ENCODE peak calls at places on chromosome 21, in five cellular contexts. One of them, this sample, is unnamed.

GRCh38 chr21:27429612-27430361 is 462.9 kb upstream of the ADAMTS5 start:
- DNase-seq in NCI-H1694: no peak
- DNase-seq in testis: no peak
- DNase-seq in HL-60: no peak
- DNase-seq in activated naive CD8-positive, alpha-beta T cell treated with anti-CD3 and anti-CD28 coated beads for 36 hours: no peak
- DNase-seq in this sample: peak; percentile 95

GRCh38 chr21:45142469-45142868 is 68.1 kb downstream of the ADARB1 start:
- DNase-seq in NCI-H1694: no peak
- DNase-seq in HL-60: no peak
- DNase-seq in testis: no peak
- DNase-seq in activated naive CD8-positive, alpha-beta T cell treated with anti-CD3 and anti-CD28 coated beads for 36 hours: no peak
- DNase-seq in this sample: peak; percentile 58

GRCh38 chr21:38506606-38507331 is 8.5 kb upstream of the ERG start:
- DNase-seq in activated naive CD8-positive, alpha-beta T cell treated with anti-CD3 and anti-CD28 coated beads for 36 hours: no peak
- DNase-seq in HL-60: peak; percentile 65
- DNase-seq in testis: no peak
- DNase-seq in NCI-H1694: no peak
- DNase-seq in this sample: no peak

GRCh38 chr21:37711294-37711844 is 204.9 kb downstream of the KCNJ6 start:
- DNase-seq in NCI-H1694: peak; percentile 26
- DNase-seq in activated naive CD8-positive, alpha-beta T cell treated with anti-CD3 and anti-CD28 coated beads for 36 hours: no peak
- DNase-seq in HL-60: no peak
- DNase-seq in testis: no peak
- DNase-seq in this sample: no peak

GRCh38 chr21:34938079-34938764 is 110.9 kb downstream of the RUNX1 start:
- DNase-seq in testis: no peak
- DNase-seq in activated naive CD8-positive, alpha-beta T cell treated with anti-CD3 and anti-CD28 coated beads for 36 hours: no peak
- DNase-seq in HL-60: no peak
- DNase-seq in NCI-H1694: no peak
- DNase-seq in this sample: no peak

GRCh38 chr21:32520885-32521735 is 64.2 kb downstream of the TCP10L start:
- DNase-seq in HL-60: peak; percentile 63
- DNase-seq in activated naive CD8-positive, alpha-beta T cell treated with anti-CD3 and anti-CD28 coated beads for 36 hours: no peak
- DNase-seq in testis: peak; percentile 85
- DNase-seq in NCI-H1694: peak; percentile 71
- DNase-seq in this sample: peak; percentile 91

GRCh38 chr21:45899317-45900033 is 82.1 kb upstream of the COL6A1 start:
- DNase-seq in activated naive CD8-positive, alpha-beta T cell treated with anti-CD3 and anti-CD28 coated beads for 36 hours: no peak
- DNase-seq in NCI-H1694: no peak
- DNase-seq in testis: no peak
- DNase-seq in HL-60: no peak
- DNase-seq in this sample: no peak

GRCh38 chr21:45220106-45220505 is 67.6 kb downstream of the POFUT2 start:
- DNase-seq in NCI-H1694: no peak
- DNase-seq in HL-60: no peak
- DNase-seq in testis: no peak
- DNase-seq in activated naive CD8-positive, alpha-beta T cell treated with anti-CD3 and anti-CD28 coated beads for 36 hours: no peak
- DNase-seq in this sample: peak; percentile 12

GRCh38 chr21:24693779-24694178 is 913.5 kb downstream of the MRPL39 start:
- DNase-seq in HL-60: no peak
- DNase-seq in testis: no peak
- DNase-seq in activated naive CD8-positive, alpha-beta T cell treated with anti-CD3 and anti-CD28 coated beads for 36 hours: no peak
- DNase-seq in NCI-H1694: no peak
- DNase-seq in this sample: no peak

GRCh38 chr21:46227811-46228344 is 696 bp downstream of the LSS start:
- DNase-seq in testis: no peak
- DNase-seq in HL-60: no peak
- DNase-seq in NCI-H1694: no peak
- DNase-seq in activated naive CD8-positive, alpha-beta T cell treated with anti-CD3 and anti-CD28 coated beads for 36 hours: no peak
- DNase-seq in this sample: no peak

GRCh38 chr21:44844256-44844655 is 26.4 kb upstream of the SUMO3 start:
- DNase-seq in activated naive CD8-positive, alpha-beta T cell treated with anti-CD3 and anti-CD28 coated beads for 36 hours: no peak
- DNase-seq in NCI-H1694: no peak
- DNase-seq in testis: no peak
- DNase-seq in HL-60: no peak
- DNase-seq in this sample: no peak

This sample was measured in GM04504.